ENCODE peak calls at places on chromosomes 5 and 9, in eight cellular contexts. B, S, N, T, L, H, Q and A are unnamed samples.
A peak's percentile ranks its signal among the peaks of the same experiment; 100 is the strongest.

GRCh38 chr5:35194636-35195471 is 35.4 kb downstream of the PRLR start:
- DNase-seq in S (no peak), H (no peak), L (no peak), B (no peak), N (no peak), T (no peak), Q (no peak), A (no peak)

GRCh38 chr9:93081931-93082330 is 14.1 kb upstream of the CARD19 start:
- DNase-seq in Q (no peak), L (no peak), B (no peak), N (peak; percentile 3), S (no peak), H (no peak), T (no peak), A (no peak)

GRCh38 chr5:36596756-36597155 is 9.7 kb upstream of the SLC1A3 start:
- DNase-seq in B (no peak), T (no peak), H (no peak), Q (no peak), N (no peak), S (no peak), L (no peak), A (no peak)

GRCh38 chr5:150190503-150190973 is 676 bp downstream of the SLC6A7 start:
- DNase-seq in B (no peak), Q (no peak), L (no peak), S (no peak), N (no peak), T (no peak), H (no peak), A (no peak)

GRCh38 chr5:159588930-159589329 is 258.6 kb upstream of the IL12B start:
- DNase-seq in T (no peak), B (no peak), L (no peak), H (no peak), S (no peak), N (no peak), Q (no peak), A (no peak)

GRCh38 chr9:69532359-69532758 is 139.8 kb downstream of the APBA1 start:
- DNase-seq in H (no peak), Q (no peak), T (no peak), N (no peak), L (no peak), S (no peak), B (no peak), A (no peak)

GRCh38 chr5:150068961-150069618 is 17.3 kb downstream of the CSF1R start:
- DNase-seq in N (peak; percentile 63), L (no peak), H (no peak), S (no peak), Q (peak; percentile 71), B (no peak), T (no peak), A (no peak)

GRCh38 chr5:6713274-6714181 is at the start of gene TENT4A:
- DNase-seq in B (no peak), S (no peak), L (peak; percentile 40), N (peak; percentile 76), Q (peak; percentile 93), H (no peak), T (peak; percentile 58), A (peak; percentile 73)

GRCh38 chr9:133707761-133708122 is 30.4 kb downstream of the SARDH start:
- DNase-seq in Q (peak; percentile 66), L (no peak), H (no peak), S (peak; percentile 14), B (no peak), N (peak; percentile 51), T (no peak), A (no peak)

GRCh38 chr9:130707225-130707976 is 13.8 kb downstream of the EXOSC2 start:
- DNase-seq in Q (no peak), T (no peak), N (peak; percentile 71), H (no peak), S (peak; percentile 81), B (no peak), L (peak; percentile 58), A (no peak)

GRCh38 chr5:83475540-83476469 is 4.3 kb downstream of the VCAN start:
- DNase-seq in L (no peak), S (no peak), N (no peak), H (no peak), T (no peak), Q (no peak), B (no peak), A (no peak)

GRCh38 chr5:67493676-67494075 is 297.1 kb upstream of the CD180 start:
- DNase-seq in L (peak; percentile 72), S (peak; percentile 62), B (peak; percentile 3), H (peak; percentile 84), N (peak; percentile 73), T (peak; percentile 13), Q (no peak), A (no peak)

GRCh38 chr9:2023532-2023931 is 8.4 kb downstream of the SMARCA2 start:
- DNase-seq in Q (no peak), L (no peak), N (no peak), T (no peak), S (no peak), B (no peak), H (no peak), A (no peak)

GRCh38 chr5:863244-863805 is 12.5 kb upstream of the ZDHHC11 start:
- DNase-seq in B (no peak), T (peak; percentile 8), H (no peak), Q (no peak), S (no peak), L (no peak), N (no peak), A (no peak)

GRCh38 chr5:153504726-153505125 is 14.3 kb downstream of the GRIA1 start:
- DNase-seq in H (no peak), N (no peak), S (no peak), Q (no peak), L (no peak), B (no peak), T (no peak), A (no peak)

GRCh38 chr9:136015656-136016055 is 54.5 kb upstream of the UBAC1 start:
- DNase-seq in Q (peak; percentile 59), N (peak; percentile 51), L (peak; percentile 31), B (no peak), H (no peak), T (no peak), S (no peak), A (no peak)

GRCh38 chr9:134684375-134684723 is 42.7 kb downstream of the COL5A1 start:
- DNase-seq in L (no peak), B (no peak), S (no peak), Q (no peak), T (no peak), N (no peak), H (no peak), A (no peak)

GRCh38 chr9:93083592-93084470 is 12.2 kb upstream of the CARD19 start:
- DNase-seq in T (no peak), N (peak; percentile 40), L (peak; percentile 52), H (no peak), S (no peak), B (no peak), Q (peak; percentile 53), A (peak; percentile 64)

GRCh38 chr9:81499021-81499454 is 190.3 kb downstream of the TLE1 start:
- DNase-seq in B (no peak), N (peak; percentile 83), Q (no peak), H (no peak), T (no peak), L (no peak), S (no peak), A (no peak)
- H3K27ac ChIP-seq in B (no peak overlapping the region), N (peak overlapping the region; percentile 72), Q (no peak overlapping the region), H (no peak overlapping the region), T (no peak overlapping the region), L (no peak overlapping the region), S (no peak overlapping the region), A (peak overlapping the region; percentile 89)

GRCh38 chr9:14910178-14910805 is at the start of gene FREM1:
- DNase-seq in B (no peak), T (peak; percentile 52), L (no peak), S (no peak), Q (no peak), N (peak; percentile 68), H (no peak), A (peak; percentile 74)
- H3K4me3 ChIP-seq in B (no peak within 1 kb of the TSS), T (peak within 1 kb of the TSS; percentile 11), L (peak within 1 kb of the TSS; percentile 27), S (no peak within 1 kb of the TSS), Q (peak within 1 kb of the TSS; percentile 2), N (peak within 1 kb of the TSS; percentile 53), H (no peak within 1 kb of the TSS), A (peak within 1 kb of the TSS; percentile 71)

DNA sequence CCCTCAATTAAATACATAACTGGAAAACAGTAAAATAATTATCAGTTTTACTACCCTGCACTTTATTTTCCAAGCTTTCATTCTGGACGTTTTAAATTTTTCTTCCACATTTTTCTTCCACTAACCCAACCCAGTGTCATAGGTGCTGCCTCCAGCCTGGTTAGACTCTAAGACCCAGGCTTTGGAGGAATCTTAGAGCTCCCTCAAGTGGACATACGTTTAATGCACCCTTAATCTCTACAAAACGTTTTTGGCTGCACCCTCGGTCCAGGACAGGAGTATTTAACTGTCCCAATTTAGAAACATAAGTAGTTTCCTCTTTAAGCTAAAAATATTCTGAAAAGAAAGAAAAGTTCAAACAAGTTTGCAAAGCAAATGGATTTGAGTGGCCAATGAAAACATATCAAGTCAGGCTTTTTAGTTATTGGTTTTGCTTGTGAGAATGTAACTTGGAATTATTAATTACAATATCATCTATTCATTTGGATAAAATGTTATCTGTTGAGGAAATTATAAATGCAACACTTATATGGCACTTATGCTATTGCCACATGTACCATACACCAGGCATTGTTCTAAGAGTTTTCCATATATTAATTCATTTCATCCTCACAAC is 38.9 kb downstream of the CDH6 start:
- DNase-seq in H (no peak), N (no peak), B (peak; percentile 7), Q (no peak), L (no peak), T (no peak), S (peak; percentile 44), A (no peak)
- TF ChIP-seq CTCF in H (peak; percentile 68), N (peak; percentile 60), B (peak; percentile 62), Q (peak; percentile 18), L (peak; percentile 40), T (peak; percentile 46), S (peak; percentile 71), A (peak; percentile 60)

GRCh38 chr9:13142776-13143175 is 136.7 kb downstream of the MPDZ start:
- DNase-seq in L (no peak), T (no peak), H (no peak), B (no peak), N (no peak), S (no peak), Q (no peak), A (no peak)

GRCh38 chr9:13143281-13143680 is 136.2 kb downstream of the MPDZ start:
- DNase-seq in Q (no peak), N (no peak), S (no peak), T (no peak), H (no peak), B (no peak), L (no peak), A (no peak)

GRCh38 chr9:13141629-13142028 is 137.9 kb downstream of the MPDZ start:
- DNase-seq in S (no peak), L (no peak), H (no peak), Q (no peak), T (no peak), N (no peak), B (no peak), A (no peak)

GRCh38 chr9:13140843-13141592 is 138.5 kb downstream of the MPDZ start:
- DNase-seq in Q (no peak), B (no peak), N (no peak), T (no peak), S (no peak), L (no peak), H (no peak), A (no peak)

GRCh38 chr9:13139641-13140171 is 139.8 kb downstream of the MPDZ start:
- DNase-seq in S (no peak), N (no peak), H (peak; percentile 73), B (no peak), T (no peak), Q (no peak), L (no peak), A (no peak)
- H3K27ac ChIP-seq in S (no peak overlapping the region), N (peak overlapping the region; percentile 27), H (peak overlapping the region; percentile 95), B (no peak overlapping the region), T (no peak overlapping the region), Q (no peak overlapping the region), L (no peak overlapping the region), A (no peak overlapping the region)